ENCODE peak calls at places on chromosomes 16 and 17, in eight cellular contexts. T, D, W, M, F, J, S and Y are unnamed samples.

GRCh38 chr17:19344311-19345066 is 18.0 kb downstream of the B9D1 start:
- DNase-seq in T (no peak), D (no peak), W (no peak), M (no peak), F (no peak), J (peak), S (no peak), Y (no peak)

GRCh38 chr17:31453896-31454295 is 62.4 kb downstream of the RAB11FIP4 start:
- DNase-seq in T (no peak), D (no peak), W (no peak), M (no peak), F (no peak), J (no peak), S (no peak), Y (no peak)

GRCh38 chr17:77298811-77299210 is 158.0 kb downstream of the SEC14L1 start:
- DNase-seq in T (no peak), D (no peak), W (peak), M (no peak), F (no peak), J (no peak), S (no peak), Y (no peak)

GRCh38 chr16:19377864-19378263 is 39.8 kb upstream of the TMC5 start:
- DNase-seq in T (no peak), D (no peak), W (no peak), M (no peak), F (no peak), J (no peak), S (no peak), Y (no peak)

GRCh38 chr17:9189870-9190269 is 168.6 kb downstream of the NTN1 start:
- DNase-seq in T (no peak), D (no peak), W (no peak), M (no peak), F (no peak), J (no peak), S (no peak), Y (no peak)

GRCh38 chr16:73572135-73572534 is 524.2 kb upstream of the ZFHX3 start:
- DNase-seq in T (no peak), D (no peak), W (peak), M (no peak), F (no peak), J (no peak), S (no peak), Y (no peak)

GRCh38 chr16:84056933-84057332 is 14.3 kb upstream of the SLC38A8 start:
- DNase-seq in T (peak), D (no peak), W (no peak), M (no peak), F (no peak), J (no peak), S (no peak), Y (no peak)

GRCh38 chr16:84014570-84015327 is 27.8 kb downstream of the SLC38A8 start:
- DNase-seq in T (no peak), D (no peak), W (no peak), M (no peak), F (no peak), J (no peak), S (no peak), Y (no peak)

GRCh38 chr16:49639739-49640388 is 216.0 kb downstream of the ZNF423 start:
- DNase-seq in T (no peak), D (no peak), W (no peak), M (peak), F (no peak), J (peak), S (no peak), Y (no peak)

GRCh38 chr16:85309656-85310587 is 197.7 kb upstream of the CIBAR2 start:
- DNase-seq in T (no peak), D (peak), W (no peak), M (peak), F (peak), J (peak), S (no peak), Y (no peak)